ENCODE peak calls at places on chromosomes 7 and 10, in four cellular contexts. One of them, this sample, is unnamed.

GRCh38 chr10:32650246-32650655 is 204.3 kb downstream of the CCDC7 start:
- DNase-seq in foreskin keratinocyte: no peak
- DNase-seq in fibroblast of lung: peak; percentile 0
- DNase-seq in colonic mucosa: no peak
- DNase-seq in this sample: no peak

GRCh38 chr7:137304624-137305235 is 38.8 kb downstream of the PTN start:
- DNase-seq in colonic mucosa: no peak
- DNase-seq in foreskin keratinocyte: no peak
- DNase-seq in fibroblast of lung: peak; percentile 92
- DNase-seq in this sample: no peak

GRCh38 chr10:110265573-110266193 is 39.0 kb downstream of the SMNDC1 start:
- DNase-seq in colonic mucosa: no peak
- DNase-seq in foreskin keratinocyte: no peak
- DNase-seq in fibroblast of lung: no peak
- DNase-seq in this sample: no peak

GRCh38 chr7:1512781-1513656 is 8.8 kb upstream of the INTS1 start:
- DNase-seq in colonic mucosa: no peak
- DNase-seq in fibroblast of lung: peak; percentile 85
- DNase-seq in foreskin keratinocyte: peak; percentile 59
- DNase-seq in this sample: peak; percentile 90

GRCh38 chr10:110842305-110842952 is 29.3 kb upstream of the PDCD4 start:
- DNase-seq in fibroblast of lung: no peak
- DNase-seq in foreskin keratinocyte: no peak
- DNase-seq in colonic mucosa: no peak
- DNase-seq in this sample: no peak

GRCh38 chr7:32059289-32060045 is 10.7 kb downstream of the PDE1C start:
- DNase-seq in fibroblast of lung: peak; percentile 84
- DNase-seq in colonic mucosa: no peak
- DNase-seq in foreskin keratinocyte: no peak
- DNase-seq in this sample: no peak

GRCh38 chr10:36033808-36034207 is 391.7 kb upstream of the FZD8 start:
- DNase-seq in foreskin keratinocyte: no peak
- DNase-seq in colonic mucosa: no peak
- DNase-seq in fibroblast of lung: no peak
- DNase-seq in this sample: no peak

GRCh38 chr7:135335628-135336139 is 102.0 kb downstream of the STRA8 start:
- DNase-seq in colonic mucosa: peak; percentile 76
- DNase-seq in fibroblast of lung: peak; percentile 54
- DNase-seq in foreskin keratinocyte: peak; percentile 96
- DNase-seq in this sample: peak; percentile 83

GRCh38 chr10:31118561-31118960 is 86.9 kb upstream of the ZNF438 start:
- DNase-seq in foreskin keratinocyte: no peak
- DNase-seq in fibroblast of lung: peak; percentile 92
- DNase-seq in colonic mucosa: no peak
- DNase-seq in this sample: no peak

GRCh38 chr10:75261813-75262725 is 26.3 kb upstream of the COMTD1 start:
- DNase-seq in foreskin keratinocyte: no peak
- DNase-seq in colonic mucosa: peak; percentile 48
- DNase-seq in fibroblast of lung: no peak
- DNase-seq in this sample: peak; percentile 50

GRCh38 chr7:21256310-21256877 is 171.5 kb upstream of the SP4 start:
- DNase-seq in colonic mucosa: peak; percentile 19
- DNase-seq in fibroblast of lung: peak; percentile 18
- DNase-seq in foreskin keratinocyte: no peak
- DNase-seq in this sample: peak; percentile 23

GRCh38 chr10:79053481-79054202 is 15.1 kb upstream of the ZMIZ1 start:
- DNase-seq in colonic mucosa: peak; percentile 16
- DNase-seq in fibroblast of lung: no peak
- DNase-seq in foreskin keratinocyte: no peak
- DNase-seq in this sample: no peak

GRCh38 chr7:107108951-107109350 is 59.9 kb upstream of the HBP1 start:
- DNase-seq in foreskin keratinocyte: no peak
- DNase-seq in fibroblast of lung: no peak
- DNase-seq in colonic mucosa: no peak
- DNase-seq in this sample: no peak

GRCh38 chr10:35903021-35903420 is 260.9 kb upstream of the FZD8 start:
- DNase-seq in fibroblast of lung: no peak
- DNase-seq in foreskin keratinocyte: no peak
- DNase-seq in colonic mucosa: no peak
- DNase-seq in this sample: no peak

GRCh38 chr7:146961617-146962016 is 845.0 kb downstream of the CNTNAP2 start:
- DNase-seq in fibroblast of lung: peak; percentile 93
- DNase-seq in colonic mucosa: no peak
- DNase-seq in foreskin keratinocyte: peak; percentile 1
- DNase-seq in this sample: peak; percentile 0

GRCh38 chr7:96521068-96521629 is 188.5 kb downstream of the SEM1 start:
- DNase-seq in fibroblast of lung: no peak
- DNase-seq in colonic mucosa: no peak
- DNase-seq in foreskin keratinocyte: no peak
- DNase-seq in this sample: no peak

GRCh38 chr10:19762026-19762425 is 54.2 kb upstream of the PLXDC2 start:
- DNase-seq in fibroblast of lung: peak; percentile 63
- DNase-seq in foreskin keratinocyte: no peak
- DNase-seq in colonic mucosa: no peak
- DNase-seq in this sample: no peak

GRCh38 chr10:117462424-117462792 is 80.1 kb upstream of the EMX2 start:
- DNase-seq in foreskin keratinocyte: no peak
- DNase-seq in fibroblast of lung: peak; percentile 11
- DNase-seq in colonic mucosa: no peak
- DNase-seq in this sample: no peak

GRCh38 chr10:35202050-35202449 is 75.4 kb downstream of the CREM start:
- DNase-seq in foreskin keratinocyte: no peak
- DNase-seq in fibroblast of lung: no peak
- DNase-seq in colonic mucosa: no peak
- DNase-seq in this sample: no peak

GRCh38 chr10:12708921-12709320 is 292.6 kb downstream of the CCDC3 start:
- DNase-seq in fibroblast of lung: peak; percentile 84
- DNase-seq in foreskin keratinocyte: no peak
- DNase-seq in colonic mucosa: no peak
- DNase-seq in this sample: no peak

GRCh38 chr7:44881066-44881600 is 4.2 kb downstream of the PURB start:
- DNase-seq in colonic mucosa: no peak
- DNase-seq in foreskin keratinocyte: no peak
- DNase-seq in fibroblast of lung: no peak
- DNase-seq in this sample: no peak

GRCh38 chr7:30731619-30732018 is 20.3 kb upstream of the INMT start:
- DNase-seq in colonic mucosa: no peak
- DNase-seq in foreskin keratinocyte: no peak
- DNase-seq in fibroblast of lung: no peak
- DNase-seq in this sample: no peak

GRCh38 chr10:2439983-2440382 is 627.4 kb upstream of the PFKP start:
- DNase-seq in fibroblast of lung: no peak
- DNase-seq in foreskin keratinocyte: no peak
- DNase-seq in colonic mucosa: no peak
- DNase-seq in this sample: no peak

GRCh38 chr7:8125680-8126444 is 136.1 kb downstream of the ICA1 start:
- DNase-seq in foreskin keratinocyte: no peak
- DNase-seq in fibroblast of lung: no peak
- DNase-seq in colonic mucosa: peak; percentile 25
- DNase-seq in this sample: no peak

GRCh38 chr7:101817031-101817929 is at the start of gene CUX1:
- DNase-seq in fibroblast of lung: peak; percentile 16
- DNase-seq in colonic mucosa: peak; percentile 66
- DNase-seq in foreskin keratinocyte: no peak
- DNase-seq in this sample: no peak

GRCh38 chr7:140454657-140455015 is 24.7 kb downstream of the MKRN1 start:
- DNase-seq in colonic mucosa: no peak
- DNase-seq in fibroblast of lung: no peak
- DNase-seq in foreskin keratinocyte: no peak
- DNase-seq in this sample: no peak

GRCh38 chr10:1102836-1103235 is 46.7 kb downstream of the WDR37 start:
- DNase-seq in colonic mucosa: no peak
- DNase-seq in foreskin keratinocyte: no peak
- DNase-seq in fibroblast of lung: peak; percentile 60
- DNase-seq in this sample: no peak

GRCh38 chr7:94064541-94065191 is 60.5 kb upstream of the BET1 start:
- DNase-seq in colonic mucosa: no peak
- DNase-seq in fibroblast of lung: peak; percentile 85
- DNase-seq in foreskin keratinocyte: no peak
- DNase-seq in this sample: no peak

GRCh38 chr10:78648256-78648860 is 420.4 kb upstream of the ZMIZ1 start:
- DNase-seq in colonic mucosa: no peak
- DNase-seq in fibroblast of lung: peak; percentile 79
- DNase-seq in foreskin keratinocyte: no peak
- DNase-seq in this sample: no peak

GRCh38 chr10:75137533-75138438 is 26.3 kb downstream of the SAMD8 start:
- DNase-seq in foreskin keratinocyte: no peak
- DNase-seq in colonic mucosa: no peak
- DNase-seq in fibroblast of lung: peak; percentile 67
- DNase-seq in this sample: peak; percentile 58

GRCh38 chr10:97102441-97102840 is 83.3 kb downstream of the SLIT1 start:
- DNase-seq in colonic mucosa: no peak
- DNase-seq in fibroblast of lung: no peak
- DNase-seq in foreskin keratinocyte: no peak
- DNase-seq in this sample: no peak

GRCh38 chr10:70672993-70673928 is 955 bp downstream of the ADAMTS14 start:
- DNase-seq in foreskin keratinocyte: peak; percentile 49
- DNase-seq in fibroblast of lung: peak; percentile 91
- DNase-seq in colonic mucosa: no peak
- DNase-seq in this sample: peak; percentile 91

GRCh38 chr10:132326925-132327324 is 5.1 kb upstream of the LRRC27 start:
- DNase-seq in fibroblast of lung: no peak
- DNase-seq in foreskin keratinocyte: no peak
- DNase-seq in colonic mucosa: no peak
- DNase-seq in this sample: no peak

DNA sequence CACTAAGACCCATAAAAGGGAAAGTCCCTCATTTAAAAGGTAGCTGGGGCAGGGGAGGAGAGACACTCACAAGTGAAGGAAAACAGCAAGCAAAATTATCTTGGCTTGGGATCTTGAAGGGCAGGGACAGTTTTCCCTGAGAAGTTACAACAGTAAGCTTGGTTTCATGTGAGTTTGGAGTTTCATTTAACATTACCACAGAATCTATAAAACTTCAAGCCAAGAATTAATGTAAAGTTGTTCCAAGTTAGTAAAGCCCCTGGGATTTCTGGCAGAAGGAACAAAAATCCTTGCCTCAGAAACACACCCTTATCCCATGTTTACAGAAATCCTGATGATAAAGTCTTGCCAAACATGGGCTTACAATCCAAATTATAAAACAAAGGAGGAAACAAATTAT is 19.3 kb downstream of the CRPPA start:
- DNase-seq in colonic mucosa: no peak
- DNase-seq in fibroblast of lung: no peak
- DNase-seq in foreskin keratinocyte: no peak
- DNase-seq in this sample: no peak
- H3K27ac ChIP-seq in colonic mucosa: no peak overlapping the region
- H3K27ac ChIP-seq in fibroblast of lung: no peak overlapping the region
- H3K27ac ChIP-seq in foreskin keratinocyte: no peak overlapping the region
- H3K27ac ChIP-seq in this sample: no peak overlapping the region

GRCh38 chr7:114007391-114007790 is 88.6 kb upstream of the PPP1R3A start:
- DNase-seq in fibroblast of lung: peak; percentile 19
- DNase-seq in colonic mucosa: no peak
- DNase-seq in foreskin keratinocyte: no peak
- DNase-seq in this sample: no peak
- H3K27ac ChIP-seq in fibroblast of lung: no peak overlapping the region
- H3K27ac ChIP-seq in colonic mucosa: no peak overlapping the region
- H3K27ac ChIP-seq in foreskin keratinocyte: no peak overlapping the region
- H3K27ac ChIP-seq in this sample: no peak overlapping the region

DNA sequence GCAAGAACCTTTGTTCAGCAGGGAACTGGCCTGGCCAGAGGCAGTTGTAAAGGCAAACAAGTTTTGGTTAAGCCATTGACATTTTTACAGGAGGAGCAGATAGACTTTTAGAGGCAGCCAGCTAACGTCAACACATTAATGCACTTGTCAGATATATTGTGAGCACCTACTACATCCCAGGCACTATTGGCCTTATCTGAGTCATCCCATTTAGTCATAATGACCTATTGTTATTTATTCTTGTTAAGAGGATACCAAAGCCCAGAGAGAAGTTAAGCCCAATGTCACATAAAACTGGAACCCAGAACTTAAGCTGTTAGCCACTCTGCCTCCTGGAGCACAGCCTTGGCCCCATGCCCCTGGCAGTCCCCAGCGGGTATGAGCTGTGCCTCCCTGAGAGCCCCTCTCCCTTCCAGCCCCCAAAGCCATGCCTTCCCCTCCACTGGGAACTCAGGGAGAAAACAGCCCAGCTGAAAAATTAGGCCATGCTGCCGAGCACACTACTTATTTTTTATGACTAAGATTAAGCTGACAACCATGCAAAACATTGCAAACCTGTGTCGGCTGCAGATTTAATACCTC is 32.7 kb upstream of the TRIM8 start:
- DNase-seq in foreskin keratinocyte: no peak
- DNase-seq in colonic mucosa: peak; percentile 19
- DNase-seq in fibroblast of lung: peak; percentile 67
- DNase-seq in this sample: peak; percentile 44
- H3K27ac ChIP-seq in foreskin keratinocyte: no peak overlapping the region
- H3K27ac ChIP-seq in colonic mucosa: no peak overlapping the region
- H3K27ac ChIP-seq in fibroblast of lung: no peak overlapping the region
- H3K27ac ChIP-seq in this sample: peak overlapping the region; percentile 14

DNA sequence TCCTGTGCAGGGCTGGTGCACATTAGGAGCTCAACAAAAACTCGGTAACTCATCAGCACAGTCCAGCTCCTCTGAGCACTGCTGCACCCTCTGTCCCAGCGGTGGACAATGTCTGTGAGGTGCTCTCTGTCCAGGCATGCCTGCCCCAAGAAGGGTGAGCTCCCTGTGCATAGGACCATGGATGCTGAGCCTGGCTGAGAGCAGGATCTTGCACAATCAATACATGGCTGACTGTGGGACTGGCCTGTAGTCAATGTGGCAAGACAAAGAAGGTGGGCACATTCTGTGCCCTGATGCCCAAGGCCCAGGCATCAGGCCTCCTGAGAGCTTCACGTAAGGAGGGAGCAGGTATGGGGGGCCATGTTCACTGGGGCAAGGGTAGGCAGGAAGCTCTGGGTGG is 17.1 kb downstream of the ARHGAP22 start:
- DNase-seq in foreskin keratinocyte: no peak
- DNase-seq in colonic mucosa: no peak
- DNase-seq in fibroblast of lung: no peak
- DNase-seq in this sample: no peak
- H3K27ac ChIP-seq in foreskin keratinocyte: no peak overlapping the region
- H3K27ac ChIP-seq in colonic mucosa: no peak overlapping the region
- H3K27ac ChIP-seq in fibroblast of lung: no peak overlapping the region
- H3K27ac ChIP-seq in this sample: peak overlapping the region; percentile 85

This sample was measured in RWPE1.